ENCODE peak calls at places on chromosomes 6 and 20, in seven cellular contexts. Y is A673, P is PC-3, U is HCT116, Z is astrocyte, L is colonic mucosa, D is breast epithelium. A is an unnamed sample. For H3K4me1, the result is how much of the 10 kb centered on the place peaks cover.

GRCh38 chr20:61100489-61100888 is 151.6 kb upstream of the CDH4 start:
- DNase-seq in Z (no peak), L (no peak), P (no peak), Y (no peak), D (no peak), U (no peak), A (no peak)

GRCh38 chr6:69349776-69350175 is 447.0 kb downstream of the LMBRD1 start:
- DNase-seq in L (no peak), Z (no peak), Y (no peak), U (no peak), P (no peak), D (no peak), A (no peak)

GRCh38 chr20:22993823-22994222 is 41.3 kb upstream of the SSTR4 start:
- DNase-seq in P (no peak), U (no peak), Z (no peak), D (no peak), Y (no peak), L (no peak), A (no peak)

GRCh38 chr6:41097467-41098090 is 24.8 kb downstream of the NFYA start:
- DNase-seq in D (no peak), U (no peak), Z (peak), P (no peak), L (no peak), Y (peak), A (no peak)

GRCh38 chr6:38079107-38079506 is 259.6 kb downstream of the ZFAND3 start:
- DNase-seq in Y (no peak), U (no peak), D (no peak), Z (no peak), L (no peak), P (no peak), A (no peak)

GRCh38 chr20:64148581-64148980 is 15.7 kb upstream of the MYT1 start:
- DNase-seq in P (no peak), Y (no peak), L (no peak), U (no peak), D (no peak), Z (no peak), A (no peak)

GRCh38 chr20:10823585-10823984 is 149.8 kb upstream of the JAG1 start:
- DNase-seq in D (no peak), Y (no peak), U (no peak), L (no peak), Z (no peak), P (no peak), A (no peak)

GRCh38 chr6:2245954-2246863 is 804 bp upstream of the GMDS start:
- DNase-seq in P (peak), D (peak), Y (peak), U (peak), Z (peak), L (peak), A (peak)

GRCh38 chr6:134437376-134437775 is 119.5 kb upstream of the SGK1 start:
- DNase-seq in U (no peak), Z (peak), L (no peak), P (peak), Y (peak), D (no peak), A (no peak)
- TF ChIP-seq CTCF in U (no peak), Z (peak), L (no peak), P (peak), Y (no peak), D (no peak), A (no peak)

GRCh38 chr6:15252205-15252604 is 6.3 kb downstream of the JARID2 start:
- DNase-seq in L (no peak), D (no peak), Y (no peak), U (no peak), Z (no peak), P (no peak), A (no peak)

GRCh38 chr6:15256538-15257222 is 10.8 kb downstream of the JARID2 start:
- DNase-seq in Y (no peak), D (no peak), U (no peak), L (no peak), P (no peak), Z (peak), A (no peak)

GRCh38 chr6:15254074-15254975 is 8.5 kb downstream of the JARID2 start:
- DNase-seq in L (no peak), Y (peak), P (peak), U (no peak), D (no peak), Z (no peak), A (no peak)

GRCh38 chr6:15253107-15254073 is 7.5 kb downstream of the JARID2 start:
- DNase-seq in L (no peak), D (no peak), U (no peak), Y (no peak), P (no peak), Z (no peak), A (no peak)

GRCh38 chr6:15255481-15256414 is 9.9 kb downstream of the JARID2 start:
- DNase-seq in P (no peak), Y (no peak), Z (no peak), U (no peak), D (no peak), L (no peak), A (no peak)
- H3K4me1 ChIP-seq in P (under half), Y (half or more), Z (under half), U (under half), D (under half), L (under half), A (under half)

GRCh38 chr6:5110246-5110645 is 25.1 kb downstream of the PPP1R3G start:
- DNase-seq in D (no peak), Z (no peak), U (no peak), L (no peak), P (no peak), Y (no peak), A (no peak)

GRCh38 chr6:5108536-5108935 is 23.4 kb downstream of the PPP1R3G start:
- DNase-seq in L (no peak), U (no peak), Z (no peak), D (no peak), P (no peak), Y (no peak), A (no peak)

GRCh38 chr6:5107332-5107731 is 22.2 kb downstream of the PPP1R3G start:
- DNase-seq in P (no peak), D (no peak), Z (no peak), U (no peak), L (no peak), Y (no peak), A (no peak)

GRCh38 chr6:5109436-5109835 is 24.3 kb downstream of the PPP1R3G start:
- DNase-seq in D (no peak), U (no peak), Z (no peak), L (no peak), Y (no peak), P (no peak), A (no peak)

GRCh38 chr6:5108068-5108467 is 22.9 kb downstream of the PPP1R3G start:
- DNase-seq in L (no peak), P (no peak), Z (no peak), U (no peak), Y (no peak), D (no peak), A (no peak)
- H3K4me3 ChIP-seq in L (no peak), P (no peak), Z (no peak), U (no peak), Y (no peak), D (no peak), A (no peak)

GRCh38 chr6:79133173-79133572 is 55.1 kb upstream of the PHIP start:
- DNase-seq in D (no peak), U (no peak), L (no peak), Z (no peak), P (no peak), Y (no peak), A (no peak)

DNA sequence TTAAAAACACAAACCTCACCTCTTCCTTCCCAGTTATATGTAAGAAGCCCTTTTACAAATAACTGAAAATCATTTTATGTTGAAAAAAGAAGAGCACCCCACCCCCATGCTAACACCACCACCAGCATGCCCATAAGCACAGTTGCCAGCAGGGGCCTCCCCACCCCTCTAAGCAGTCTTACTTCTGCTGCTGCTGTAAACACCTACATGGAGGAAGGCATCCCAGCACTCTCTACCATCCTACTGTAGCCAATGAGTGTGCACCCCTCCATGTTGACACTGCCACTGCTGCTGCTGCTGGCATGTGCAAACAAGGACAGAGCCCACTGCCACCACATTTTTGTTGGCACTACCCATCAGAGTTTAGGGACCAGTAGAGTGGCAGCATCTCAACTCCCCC is 49.6 kb upstream of the PHIP start:
- DNase-seq in U (no peak), Y (no peak), Z (no peak), P (no peak), L (no peak), D (no peak), A (no peak)
- TF ChIP-seq CTCF in U (peak), Y (peak), Z (no peak), P (no peak), L (no peak), D (no peak), A (no peak)

DNA sequence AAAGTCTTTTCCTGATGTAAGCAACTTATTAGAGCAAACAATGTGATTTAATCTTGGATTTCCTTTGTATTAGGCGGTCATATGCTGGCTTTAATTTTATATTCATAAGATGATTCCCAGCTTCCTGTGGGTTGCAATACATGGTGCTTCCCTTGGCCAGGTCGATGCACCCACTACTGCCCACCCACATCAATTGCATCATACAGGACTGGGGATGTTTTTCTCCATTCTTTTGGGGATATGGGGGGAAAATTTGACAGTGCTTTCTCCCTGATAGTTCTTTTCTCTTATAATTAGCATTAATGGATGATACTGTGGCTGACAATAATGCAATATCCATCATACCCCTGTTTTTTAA is 187.6 kb downstream of the JARID2 start:
- DNase-seq in L (no peak), U (no peak), Y (no peak), Z (no peak), D (no peak), P (no peak), A (no peak)
- H3K4me1 ChIP-seq in L (under half), U (under half), Y (half or more), Z (under half), D (under half), P (under half), A (under half)

GRCh38 chr6:193773-194310 is 98.4 kb upstream of the DUSP22 start:
- DNase-seq in L (no peak), D (no peak), Z (no peak), P (no peak), U (no peak), Y (no peak), A (no peak)
- H3K4me3 ChIP-seq in L (no peak), D (no peak), Z (no peak), P (no peak), U (no peak), Y (no peak), A (no peak)

GRCh38 chr20:53336892-53337291 is 256.7 kb downstream of the ZNF217 start:
- DNase-seq in P (no peak), L (no peak), Y (no peak), U (no peak), D (no peak), Z (no peak), A (no peak)
- TF ChIP-seq CTCF in P (peak), L (no peak), Y (no peak), U (no peak), D (no peak), Z (no peak), A (no peak)

DNA sequence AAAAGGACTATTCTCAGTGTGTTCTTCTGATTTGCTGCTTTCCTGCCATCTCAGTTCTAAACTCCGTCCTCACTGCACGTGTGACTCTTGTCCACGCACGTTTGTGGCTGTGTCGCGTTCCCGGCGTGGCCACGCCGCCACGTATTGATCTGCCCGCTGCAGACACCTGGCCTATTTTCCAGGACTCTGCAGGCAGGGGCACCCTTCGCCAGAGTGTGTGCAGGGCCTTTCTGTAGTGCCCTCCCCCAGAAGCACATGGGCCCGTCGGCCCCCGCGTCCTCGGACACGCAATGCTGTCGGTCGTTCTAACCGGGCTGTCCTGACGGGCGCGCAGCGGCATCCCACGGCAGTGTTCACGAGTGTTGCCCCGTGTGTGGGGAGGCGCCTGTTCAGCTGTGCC is 87.6 kb downstream of the YTHDF1 start:
- DNase-seq in L (no peak), Z (no peak), P (no peak), D (no peak), U (no peak), Y (no peak), A (no peak)
- H3K4me1 ChIP-seq in L (under half), Z (under half), P (under half), D (under half), U (under half), Y (under half), A (under half)

GRCh38 chr20:43941476-43942212 is 27.0 kb downstream of the TOX2 start:
- DNase-seq in Y (peak), U (no peak), P (peak), Z (no peak), D (no peak), L (peak), A (no peak)

GRCh38 chr20:43943725-43944124 is 29.1 kb downstream of the TOX2 start:
- DNase-seq in L (no peak), Z (no peak), D (no peak), Y (no peak), U (no peak), P (no peak), A (no peak)

GRCh38 chr20:43944653-43945235 is 30.1 kb downstream of the TOX2 start:
- DNase-seq in P (no peak), L (no peak), D (no peak), Z (no peak), Y (no peak), U (no peak), A (no peak)

GRCh38 chr20:43942213-43942590 is 27.6 kb downstream of the TOX2 start:
- DNase-seq in L (no peak), Z (no peak), D (no peak), U (no peak), P (no peak), Y (no peak), A (no peak)

DNA sequence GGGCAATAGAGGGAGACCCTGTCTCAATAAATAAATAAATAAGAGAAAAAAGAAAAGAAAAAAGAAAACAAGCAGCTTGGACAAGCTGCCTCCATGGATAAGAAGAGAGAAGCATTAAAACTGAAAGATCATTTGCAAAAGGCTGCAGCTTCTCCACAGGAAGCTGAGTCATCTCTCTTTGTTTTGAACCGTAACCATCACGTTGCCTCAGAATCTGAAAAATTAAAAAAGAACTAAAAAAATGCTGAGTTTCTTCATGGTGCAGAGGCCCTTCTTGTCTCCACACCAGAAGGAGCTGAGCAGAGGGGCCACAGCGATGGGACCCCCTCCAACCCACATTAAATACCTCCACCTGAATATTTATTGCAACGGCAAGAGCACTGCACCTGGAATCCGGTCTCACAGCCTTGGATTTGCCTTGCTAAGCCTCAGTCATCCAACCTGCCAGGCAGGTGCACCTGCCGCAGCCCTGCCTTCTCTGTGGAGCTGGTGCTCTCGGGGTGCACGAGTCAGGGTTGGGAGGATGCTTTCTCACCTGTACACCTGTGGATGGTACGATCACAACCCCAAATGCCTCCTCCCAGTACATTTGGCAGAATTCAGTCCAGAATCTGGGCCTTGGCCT is 28.1 kb downstream of the TOX2 start:
- DNase-seq in L (no peak), P (peak), U (peak), Y (peak), Z (peak), D (no peak), A (no peak)
- H3K4me3 ChIP-seq in L (no peak), P (peak), U (no peak), Y (no peak), Z (no peak), D (no peak), A (no peak)